ENCODE peak calls at places on chromosomes 4 and X, in six cellular contexts. Y, E, M, V, H and K are unnamed samples.

GRCh38 chr4:17232575-17233253 is 279.2 kb downstream of the QDPR start:
- DNase-seq in Y (no peak), E (no peak), M (peak; percentile 84), V (no peak), H (peak; percentile 74), K (no peak)

GRCh38 chr4:16083217-16084191 is at the start of gene PROM1:
- DNase-seq in Y (peak; percentile 76), E (peak; percentile 50), M (no peak), V (peak; percentile 81), H (no peak), K (peak; percentile 83)

GRCh38 chr4:173801876-173802713 is 272.1 kb upstream of the HAND2 start:
- DNase-seq in Y (no peak), E (no peak), M (peak; percentile 15), V (peak; percentile 14), H (no peak), K (no peak)

GRCh38 chrX:124994404-124994803 is 325.3 kb upstream of the TEX13C start:
- DNase-seq in Y (no peak), E (no peak), M (no peak), V (no peak), H (no peak), K (no peak)

GRCh38 chr4:89365375-89366170 is 58.0 kb upstream of the GPRIN3 start:
- DNase-seq in Y (no peak), E (no peak), M (no peak), V (no peak), H (no peak), K (no peak)

GRCh38 chrX:15158736-15159406 is 111.0 kb downstream of the ASB9 start:
- DNase-seq in Y (no peak), E (no peak), M (no peak), V (no peak), H (no peak), K (no peak)

GRCh38 chr4:152938237-152938969 is 2.3 kb downstream of the FHDC1 start:
- DNase-seq in Y (no peak), E (no peak), M (no peak), V (no peak), H (no peak), K (no peak)

GRCh38 chr4:184397516-184398163 is 76.7 kb downstream of the IRF2 start:
- DNase-seq in Y (no peak), E (no peak), M (no peak), V (no peak), H (no peak), K (no peak)

GRCh38 chr4:20256381-20256881 is 4.7 kb downstream of the SLIT2 start:
- DNase-seq in Y (no peak), E (no peak), M (peak; percentile 35), V (no peak), H (no peak), K (no peak)

GRCh38 chrX:30653415-30654131 is at the start of gene GK:
- DNase-seq in Y (no peak), E (peak; percentile 14), M (peak; percentile 12), V (no peak), H (peak; percentile 31), K (peak; percentile 28)

GRCh38 chrX:34918091-34918736 is 24.4 kb upstream of the FAM47B start:
- DNase-seq in Y (no peak), E (no peak), M (peak; percentile 66), V (no peak), H (peak; percentile 65), K (no peak)

GRCh38 chr4:107712236-107712635 is 7.8 kb downstream of the PAPSS1 start:
- DNase-seq in Y (no peak), E (no peak), M (no peak), V (no peak), H (no peak), K (no peak)

GRCh38 chr4:99117876-99118693 is 26.0 kb downstream of the ADH4 start:
- DNase-seq in Y (no peak), E (no peak), M (peak; percentile 35), V (no peak), H (peak; percentile 15), K (no peak)

GRCh38 chrX:102659790-102660757 is 8.8 kb downstream of the GPRASP1 start:
- DNase-seq in Y (peak; percentile 78), E (peak; percentile 48), M (peak; percentile 58), V (peak; percentile 78), H (peak; percentile 73), K (peak; percentile 81)
- H2AK5ac ChIP-seq in Y (no peak overlapping the region), E (no peak overlapping the region), M (no peak overlapping the region), V (no peak overlapping the region), H (no peak overlapping the region), K (no peak overlapping the region)

GRCh38 chr4:7648813-7649395 is 214.2 kb upstream of the PSAPL1 start:
- DNase-seq in Y (no peak), E (no peak), M (no peak), V (no peak), H (no peak), K (no peak)

GRCh38 chr4:7646384-7647061 is 211.8 kb upstream of the PSAPL1 start:
- DNase-seq in Y (no peak), E (no peak), M (peak; percentile 14), V (no peak), H (peak; percentile 17), K (no peak)

GRCh38 chr4:7649411-7649740 is 214.6 kb upstream of the PSAPL1 start:
- DNase-seq in Y (no peak), E (no peak), M (no peak), V (no peak), H (no peak), K (no peak)

GRCh38 chr4:7647211-7647931 is 212.6 kb upstream of the PSAPL1 start:
- DNase-seq in Y (no peak), E (no peak), M (no peak), V (no peak), H (peak; percentile 23), K (no peak)

DNA sequence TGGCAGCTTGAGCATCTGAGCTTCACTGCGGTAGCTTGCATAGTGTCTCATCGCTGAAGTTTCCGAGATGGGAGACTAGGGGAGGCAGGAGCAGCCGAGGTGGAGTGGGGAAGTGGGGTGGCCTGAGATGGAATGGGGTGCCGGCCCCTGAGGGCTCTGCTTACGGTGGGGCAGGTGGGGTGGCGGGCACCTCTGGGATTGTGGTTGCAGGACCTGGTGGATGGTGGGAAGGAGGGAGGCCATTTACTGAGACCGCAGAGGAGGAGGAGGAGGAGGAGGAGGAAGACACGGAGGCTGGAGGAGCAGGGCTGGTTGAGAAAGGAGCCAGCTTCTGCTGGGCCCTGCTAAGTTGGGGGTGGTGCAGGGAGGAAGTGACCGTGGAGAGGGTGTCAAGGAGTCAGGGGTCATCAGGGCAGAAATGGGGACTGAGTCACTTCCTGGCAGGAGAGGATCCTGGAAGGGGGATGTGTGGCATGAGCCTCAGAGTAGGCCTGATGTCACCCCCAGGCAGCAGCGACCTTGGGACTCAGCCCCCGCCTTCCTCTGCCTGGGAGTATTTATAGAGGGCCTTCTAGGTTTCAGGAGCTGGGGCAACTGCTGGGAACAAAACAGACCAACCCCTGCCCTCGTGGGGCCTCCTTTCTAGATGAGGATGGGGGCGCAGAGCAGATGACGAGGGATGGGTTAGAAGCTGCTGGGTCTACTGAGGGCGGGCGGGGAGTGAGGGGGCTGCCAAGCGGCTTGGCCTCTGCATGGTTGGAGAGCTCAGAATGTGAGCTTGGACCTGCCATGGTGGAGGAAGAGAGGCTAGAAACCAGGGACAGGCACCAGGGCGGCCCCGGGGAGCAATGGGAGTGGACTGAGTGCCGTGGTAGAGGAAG is 213.4 kb upstream of the PSAPL1 start:
- DNase-seq in Y (no peak), E (no peak), M (peak; percentile 80), V (peak; percentile 69), H (peak; percentile 91), K (no peak)
- H3K4me1 ChIP-seq in Y (peaks cover 8% of the 10 kb centered on the region), E (peaks cover 10% of the 10 kb centered on the region), M (peaks cover 15% of the 10 kb centered on the region), V (no peaks in the 10 kb centered on the region), H (peaks cover 51% of the 10 kb centered on the region), K (peaks cover 2% of the 10 kb centered on the region)

GRCh38 chr4:1471443-1472147 is 65.4 kb upstream of the NKX1-1 start:
- DNase-seq in Y (no peak), E (no peak), M (no peak), V (no peak), H (no peak), K (peak; percentile 28)

GRCh38 chr4:1470393-1470670 is 64.1 kb upstream of the NKX1-1 start:
- DNase-seq in Y (no peak), E (no peak), M (no peak), V (no peak), H (no peak), K (no peak)

GRCh38 chr4:1470816-1471442 is 64.7 kb upstream of the NKX1-1 start:
- DNase-seq in Y (no peak), E (no peak), M (no peak), V (no peak), H (no peak), K (no peak)

GRCh38 chr4:1469043-1469442 is 62.8 kb upstream of the NKX1-1 start:
- DNase-seq in Y (no peak), E (no peak), M (no peak), V (no peak), H (no peak), K (no peak)

GRCh38 chr4:1469596-1470392 is 63.6 kb upstream of the NKX1-1 start:
- DNase-seq in Y (no peak), E (no peak), M (no peak), V (no peak), H (no peak), K (no peak)
- H2BK15ac ChIP-seq in Y (no peak overlapping the region), E (peak overlapping the region; percentile 84), M (no peak overlapping the region), V (no peak overlapping the region), H (no peak overlapping the region), K (no peak overlapping the region)

GRCh38 chr4:1777822-1778641 is 15.1 kb upstream of the FGFR3 start:
- DNase-seq in Y (peak; percentile 78), E (peak; percentile 88), M (no peak), V (peak; percentile 94), H (peak; percentile 23), K (peak; percentile 97)
- H2AK5ac ChIP-seq in Y (peak overlapping the region; percentile 94), E (peak overlapping the region; percentile 100), M (peak overlapping the region; percentile 67), V (no peak overlapping the region), H (peak overlapping the region; percentile 58), K (no peak overlapping the region)

GRCh38 chrX:154140742-154141141 is 3.3 kb upstream of the OPN1LW start:
- DNase-seq in Y (no peak), E (no peak), M (no peak), V (no peak), H (no peak), K (no peak)
- H3K4me1 ChIP-seq in Y (no peaks in the 10 kb centered on the region), E (no peaks in the 10 kb centered on the region), M (no peaks in the 10 kb centered on the region), V (no peaks in the 10 kb centered on the region), H (no peaks in the 10 kb centered on the region), K (no peaks in the 10 kb centered on the region)

DNA sequence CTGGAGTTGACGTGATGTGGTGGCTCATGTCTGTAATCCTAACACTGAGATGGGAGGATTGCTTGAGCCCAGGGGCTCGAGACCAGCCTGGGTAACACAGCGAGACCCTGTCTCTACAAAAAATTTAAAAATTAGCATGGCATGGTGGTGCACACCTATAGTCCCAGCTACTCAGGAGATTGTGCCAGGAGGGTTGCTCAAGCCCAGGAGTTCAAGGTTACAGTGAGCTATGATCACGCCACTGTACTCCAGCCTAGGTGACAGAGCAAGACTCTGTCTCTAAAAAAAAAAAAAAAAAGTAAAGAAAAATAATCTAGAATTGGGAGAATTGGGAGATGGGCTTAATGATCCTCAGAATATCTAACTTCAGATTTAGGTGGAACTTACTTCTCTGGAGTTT is 51.1 kb downstream of the MSN start:
- DNase-seq in Y (no peak), E (no peak), M (no peak), V (no peak), H (no peak), K (no peak)
- H2BK15ac ChIP-seq in Y (no peak overlapping the region), E (no peak overlapping the region), M (no peak overlapping the region), V (no peak overlapping the region), H (no peak overlapping the region), K (no peak overlapping the region)

GRCh38 chr4:52836120-52836519 is 26.0 kb upstream of the RASL11B start:
- DNase-seq in Y (no peak), E (no peak), M (no peak), V (no peak), H (no peak), K (no peak)
- H2AK5ac ChIP-seq in Y (peak overlapping the region; percentile 67), E (no peak overlapping the region), M (peak overlapping the region; percentile 11), V (peak overlapping the region; percentile 96), H (peak overlapping the region; percentile 64), K (no peak overlapping the region)